ENCODE peak calls at places on chromosomes 3 and 15, in four cellular contexts. One of them, this sample, is unnamed.

GRCh38 chr3:135758961-135759360 is 206.6 kb upstream of the PPP2R3A start:
- DNase-seq in NB4: no peak
- DNase-seq in fibroblast of mammary gland: no peak
- DNase-seq in heart right ventricle: no peak
- DNase-seq in this sample: no peak

GRCh38 chr3:112136959-112137693 is 4.1 kb upstream of the GCSAM start:
- DNase-seq in NB4: peak
- DNase-seq in heart right ventricle: no peak
- DNase-seq in fibroblast of mammary gland: peak
- DNase-seq in this sample: peak

GRCh38 chr3:190252080-190252479 is 70.2 kb downstream of the CLDN1 start:
- DNase-seq in NB4: peak
- DNase-seq in heart right ventricle: no peak
- DNase-seq in fibroblast of mammary gland: peak
- DNase-seq in this sample: peak

GRCh38 chr15:57752426-57752825 is 45.9 kb downstream of the POLR2M start:
- DNase-seq in NB4: no peak
- DNase-seq in fibroblast of mammary gland: peak
- DNase-seq in heart right ventricle: peak
- DNase-seq in this sample: peak

GRCh38 chr3:194439915-194440550 is 41.0 kb upstream of the GP5 start:
- DNase-seq in NB4: no peak
- DNase-seq in fibroblast of mammary gland: no peak
- DNase-seq in heart right ventricle: no peak
- DNase-seq in this sample: peak

GRCh38 chr3:155356594-155357370 is 63.3 kb upstream of the STRIT1 start:
- DNase-seq in heart right ventricle: no peak
- DNase-seq in NB4: peak
- DNase-seq in fibroblast of mammary gland: no peak
- DNase-seq in this sample: no peak

GRCh38 chr3:152331975-152332374 is 63.2 kb downstream of the MBNL1 start:
- DNase-seq in fibroblast of mammary gland: no peak
- DNase-seq in NB4: no peak
- DNase-seq in heart right ventricle: no peak
- DNase-seq in this sample: no peak

GRCh38 chr3:192684151-192684550 is 43.2 kb downstream of the FGF12 start:
- DNase-seq in NB4: no peak
- DNase-seq in fibroblast of mammary gland: no peak
- DNase-seq in heart right ventricle: no peak
- DNase-seq in this sample: no peak

GRCh38 chr3:122301063-122301462 is 24.0 kb upstream of the CSTA start:
- DNase-seq in heart right ventricle: no peak
- DNase-seq in fibroblast of mammary gland: no peak
- DNase-seq in NB4: peak
- DNase-seq in this sample: no peak

GRCh38 chr15:47374222-47374621 is 343.1 kb upstream of the SEMA6D start:
- DNase-seq in heart right ventricle: no peak
- DNase-seq in fibroblast of mammary gland: peak
- DNase-seq in NB4: peak
- DNase-seq in this sample: peak

GRCh38 chr3:172094621-172095557 is 55.5 kb downstream of the FNDC3B start:
- DNase-seq in fibroblast of mammary gland: peak
- DNase-seq in NB4: no peak
- DNase-seq in heart right ventricle: no peak
- DNase-seq in this sample: no peak

GRCh38 chr3:64098686-64099085 is 75.4 kb upstream of the PSMD6 start:
- DNase-seq in fibroblast of mammary gland: peak
- DNase-seq in NB4: no peak
- DNase-seq in heart right ventricle: no peak
- DNase-seq in this sample: no peak

GRCh38 chr15:100727291-100727851 is 125.0 kb downstream of the ASB7 start:
- DNase-seq in fibroblast of mammary gland: peak
- DNase-seq in heart right ventricle: no peak
- DNase-seq in NB4: peak
- DNase-seq in this sample: peak

GRCh38 chr3:193859195-193859594 is 266.2 kb downstream of the OPA1 start:
- DNase-seq in fibroblast of mammary gland: no peak
- DNase-seq in NB4: no peak
- DNase-seq in heart right ventricle: no peak
- DNase-seq in this sample: no peak

GRCh38 chr3:186515115-186515514 is 29.1 kb downstream of the CRYGS start:
- DNase-seq in NB4: peak
- DNase-seq in heart right ventricle: no peak
- DNase-seq in fibroblast of mammary gland: no peak
- DNase-seq in this sample: no peak

GRCh38 chr3:126468028-126468891 is 7.4 kb downstream of the ZXDC start:
- DNase-seq in fibroblast of mammary gland: peak
- DNase-seq in heart right ventricle: no peak
- DNase-seq in NB4: peak
- DNase-seq in this sample: peak

GRCh38 chr3:140953028-140953960 is 11.7 kb downstream of the SLC25A36 start:
- DNase-seq in fibroblast of mammary gland: peak
- DNase-seq in NB4: peak
- DNase-seq in heart right ventricle: no peak
- DNase-seq in this sample: peak

GRCh38 chr15:78537266-78537665 is 3.0 kb upstream of the PSMA4 start:
- DNase-seq in fibroblast of mammary gland: peak
- DNase-seq in NB4: no peak
- DNase-seq in heart right ventricle: no peak
- DNase-seq in this sample: no peak

GRCh38 chr3:151443583-151443982 is 17.3 kb downstream of the IGSF10 start:
- DNase-seq in fibroblast of mammary gland: no peak
- DNase-seq in NB4: peak
- DNase-seq in heart right ventricle: no peak
- DNase-seq in this sample: no peak

GRCh38 chr3:126714296-126714900 is 10.4 kb downstream of the CHCHD6 start:
- DNase-seq in NB4: no peak
- DNase-seq in heart right ventricle: no peak
- DNase-seq in fibroblast of mammary gland: no peak
- DNase-seq in this sample: no peak

GRCh38 chr3:13718437-13718836 is 161.4 kb downstream of the WNT7A start:
- DNase-seq in heart right ventricle: peak
- DNase-seq in NB4: peak
- DNase-seq in fibroblast of mammary gland: no peak
- DNase-seq in this sample: no peak

GRCh38 chr3:42526616-42527367 is 24.3 kb downstream of the VIPR1 start:
- DNase-seq in fibroblast of mammary gland: no peak
- DNase-seq in NB4: peak
- DNase-seq in heart right ventricle: no peak
- DNase-seq in this sample: no peak

GRCh38 chr3:117939628-117940027 is 1095.0 kb downstream of the IGSF11 start:
- DNase-seq in NB4: no peak
- DNase-seq in heart right ventricle: no peak
- DNase-seq in fibroblast of mammary gland: no peak
- DNase-seq in this sample: no peak

GRCh38 chr15:63350178-63350621 is 31.4 kb downstream of the CA12 start:
- DNase-seq in NB4: no peak
- DNase-seq in fibroblast of mammary gland: no peak
- DNase-seq in heart right ventricle: peak
- DNase-seq in this sample: no peak

GRCh38 chr3:193883551-193883950 is 252.4 kb upstream of the HES1 start:
- DNase-seq in heart right ventricle: no peak
- DNase-seq in NB4: no peak
- DNase-seq in fibroblast of mammary gland: peak
- DNase-seq in this sample: no peak

GRCh38 chr15:63823253-63823844 is 10.4 kb downstream of the HERC1 start:
- DNase-seq in heart right ventricle: no peak
- DNase-seq in NB4: no peak
- DNase-seq in fibroblast of mammary gland: no peak
- DNase-seq in this sample: no peak

GRCh38 chr3:63046580-63046979 is 171.4 kb upstream of the CADPS start:
- DNase-seq in fibroblast of mammary gland: no peak
- DNase-seq in NB4: no peak
- DNase-seq in heart right ventricle: no peak
- DNase-seq in this sample: no peak

GRCh38 chr3:57654214-57654613 is 38.7 kb downstream of the DENND6A start:
- DNase-seq in fibroblast of mammary gland: no peak
- DNase-seq in heart right ventricle: no peak
- DNase-seq in NB4: no peak
- DNase-seq in this sample: no peak

GRCh38 chr3:12750223-12750622 is 8.8 kb downstream of the TMEM40 start:
- DNase-seq in NB4: no peak
- DNase-seq in fibroblast of mammary gland: peak
- DNase-seq in heart right ventricle: peak
- DNase-seq in this sample: peak

GRCh38 chr3:131658115-131658514 is 155.3 kb upstream of the MRPL3 start:
- DNase-seq in NB4: no peak
- DNase-seq in heart right ventricle: no peak
- DNase-seq in fibroblast of mammary gland: peak
- DNase-seq in this sample: no peak

GRCh38 chr15:79673416-79674123 is 223.2 kb downstream of the MTHFS start:
- DNase-seq in heart right ventricle: no peak
- DNase-seq in NB4: peak
- DNase-seq in fibroblast of mammary gland: peak
- DNase-seq in this sample: peak

GRCh38 chr3:135736740-135737139 is 228.8 kb upstream of the PPP2R3A start:
- DNase-seq in NB4: peak
- DNase-seq in fibroblast of mammary gland: peak
- DNase-seq in heart right ventricle: no peak
- DNase-seq in this sample: no peak

GRCh38 chr15:33022629-33023028 is 171.9 kb downstream of the FMN1 start:
- DNase-seq in heart right ventricle: peak
- DNase-seq in fibroblast of mammary gland: peak
- DNase-seq in NB4: no peak
- DNase-seq in this sample: peak

GRCh38 chr3:131033480-131034080 is 6.9 kb downstream of the NEK11 start:
- DNase-seq in fibroblast of mammary gland: peak
- DNase-seq in heart right ventricle: no peak
- DNase-seq in NB4: peak
- DNase-seq in this sample: peak

GRCh38 chr3:191425322-191425734 is 35.6 kb upstream of the PYDC2 start:
- DNase-seq in NB4: no peak
- DNase-seq in fibroblast of mammary gland: peak
- DNase-seq in heart right ventricle: no peak
- DNase-seq in this sample: no peak

GRCh38 chr3:172189213-172189612 is 149.8 kb downstream of the FNDC3B start:
- DNase-seq in NB4: no peak
- DNase-seq in fibroblast of mammary gland: no peak
- DNase-seq in heart right ventricle: no peak
- DNase-seq in this sample: no peak

GRCh38 chr3:25843332-25843731 is 53.4 kb downstream of the OXSM start:
- DNase-seq in heart right ventricle: no peak
- DNase-seq in NB4: no peak
- DNase-seq in fibroblast of mammary gland: peak
- DNase-seq in this sample: peak
- TF ChIP-seq CTCF in heart right ventricle: peak
- TF ChIP-seq CTCF in NB4: no peak
- TF ChIP-seq CTCF in fibroblast of mammary gland: no peak
- TF ChIP-seq CTCF in this sample: no peak

GRCh38 chr3:65952842-65953241 is 85.9 kb downstream of the MAGI1 start:
- DNase-seq in NB4: no peak
- DNase-seq in fibroblast of mammary gland: no peak
- DNase-seq in heart right ventricle: no peak
- DNase-seq in this sample: no peak
- H3K4me3 ChIP-seq in NB4: no peak
- H3K4me3 ChIP-seq in fibroblast of mammary gland: no peak
- H3K4me3 ChIP-seq in heart right ventricle: no peak
- H3K4me3 ChIP-seq in this sample: no peak

GRCh38 chr3:30606301-30607031 is at the start of gene TGFBR2:
- DNase-seq in NB4: peak
- DNase-seq in fibroblast of mammary gland: peak
- DNase-seq in heart right ventricle: peak
- DNase-seq in this sample: peak
- TF ChIP-seq CTCF in NB4: no peak
- TF ChIP-seq CTCF in fibroblast of mammary gland: no peak
- TF ChIP-seq CTCF in heart right ventricle: no peak
- TF ChIP-seq CTCF in this sample: no peak

GRCh38 chr3:70064194-70064787 is 64.8 kb downstream of the SAMMSON start:
- DNase-seq in heart right ventricle: peak
- DNase-seq in fibroblast of mammary gland: peak
- DNase-seq in NB4: peak
- DNase-seq in this sample: peak
- H3K4me3 ChIP-seq in heart right ventricle: no peak
- H3K4me3 ChIP-seq in fibroblast of mammary gland: no peak
- H3K4me3 ChIP-seq in NB4: no peak
- H3K4me3 ChIP-seq in this sample: no peak

DNA sequence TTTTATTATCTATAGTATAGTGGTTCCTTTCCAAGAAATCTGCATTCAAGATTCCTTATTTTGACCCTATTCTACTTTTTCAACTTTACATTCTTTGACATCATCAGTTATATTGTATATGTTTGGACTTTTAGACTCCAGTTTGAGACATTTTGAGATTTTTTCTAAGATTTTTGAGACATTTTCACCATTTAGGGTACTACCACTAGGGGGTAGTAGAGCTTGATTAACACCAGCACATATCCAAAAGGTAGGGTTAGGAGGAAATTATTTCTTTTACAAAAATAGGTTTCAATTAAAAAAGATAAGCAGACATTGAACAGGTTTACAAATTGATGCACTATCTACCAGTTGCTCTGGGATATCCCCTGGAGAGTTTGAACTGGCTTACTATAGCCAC is 262.5 kb downstream of the SCAPER start:
- DNase-seq in fibroblast of mammary gland: peak
- DNase-seq in heart right ventricle: no peak
- DNase-seq in NB4: peak
- DNase-seq in this sample: no peak
- TF ChIP-seq CTCF in fibroblast of mammary gland: peak
- TF ChIP-seq CTCF in heart right ventricle: peak
- TF ChIP-seq CTCF in NB4: peak
- TF ChIP-seq CTCF in this sample: peak

This sample was measured in fibroblast of villous mesenchyme.